ENCODE peak calls at places on chromosome 5, in eight cellular contexts. Y is stomach, F is transverse colon, U is adrenal gland, Z is AG04449, W is ascending aorta, T is pancreas, E is HCT116. R is an unnamed sample.

GRCh38 chr5:1737790-1738405 is 61.7 kb downstream of the MRPL36 start:
- DNase-seq in Y (peak), F (no peak), U (no peak), Z (no peak), W (peak), T (no peak), E (peak), R (peak)

GRCh38 chr5:10557747-10558295 is 6.0 kb upstream of the ANKRD33B start:
- DNase-seq in Y (no peak), F (no peak), U (no peak), Z (no peak), W (no peak), T (no peak), E (no peak), R (no peak)

GRCh38 chr5:100270323-100270771 is 264.8 kb upstream of the FAM174A start:
- DNase-seq in Y (no peak), F (no peak), U (no peak), Z (no peak), W (no peak), T (no peak), E (no peak), R (no peak)

GRCh38 chr5:24547127-24547526 is 97.7 kb downstream of the CDH10 start:
- DNase-seq in Y (no peak), F (no peak), U (no peak), Z (no peak), W (no peak), T (peak), E (no peak), R (no peak)

GRCh38 chr5:167642779-167643517 is 648.5 kb upstream of the WWC1 start:
- DNase-seq in Y (no peak), F (no peak), U (no peak), Z (peak), W (no peak), T (no peak), E (no peak), R (peak)

GRCh38 chr5:76854644-76855043 is 4.8 kb downstream of the S100Z start:
- DNase-seq in Y (no peak), F (no peak), U (no peak), Z (no peak), W (no peak), T (no peak), E (no peak), R (no peak)

GRCh38 chr5:113059232-113059805 is 82.7 kb downstream of the DCP2 start:
- DNase-seq in Y (no peak), F (no peak), U (no peak), Z (no peak), W (no peak), T (no peak), E (no peak), R (no peak)

GRCh38 chr5:28779161-28779754 is 1740.9 kb upstream of the CDH9 start:
- DNase-seq in Y (no peak), F (no peak), U (no peak), Z (no peak), W (no peak), T (no peak), E (no peak), R (no peak)

GRCh38 chr5:163649522-163649921 is 144.1 kb downstream of the MAT2B start:
- DNase-seq in Y (no peak), F (no peak), U (no peak), Z (no peak), W (no peak), T (peak), E (peak), R (peak)

GRCh38 chr5:107290780-107291398 is 379.8 kb downstream of the EFNA5 start:
- DNase-seq in Y (no peak), F (no peak), U (no peak), Z (no peak), W (no peak), T (no peak), E (no peak), R (no peak)

GRCh38 chr5:10354048-10354872 is 765 bp downstream of the MARCHF6 start:
- DNase-seq in Y (peak), F (peak), U (peak), Z (no peak), W (no peak), T (peak), E (no peak), R (no peak)

GRCh38 chr5:181100121-181101015 is 30.6 kb downstream of the OR2V1 start:
- DNase-seq in Y (no peak), F (no peak), U (no peak), Z (no peak), W (peak), T (no peak), E (no peak), R (no peak)

GRCh38 chr5:56772767-56773166 is 42.6 kb upstream of the MAP3K1 start:
- DNase-seq in Y (no peak), F (no peak), U (no peak), Z (no peak), W (no peak), T (no peak), E (no peak), R (no peak)

GRCh38 chr5:136425914-136426313 is 60.6 kb upstream of the TRPC7 start:
- DNase-seq in Y (no peak), F (no peak), U (no peak), Z (no peak), W (no peak), T (no peak), E (no peak), R (no peak)

GRCh38 chr5:157566902-157567489 is 8.6 kb downstream of the ADAM19 start:
- DNase-seq in Y (no peak), F (no peak), U (no peak), Z (no peak), W (no peak), T (no peak), E (no peak), R (no peak)

GRCh38 chr5:79771387-79771786 is 81.8 kb downstream of the CMYA5 start:
- DNase-seq in Y (no peak), F (no peak), U (no peak), Z (peak), W (no peak), T (no peak), E (no peak), R (peak)

GRCh38 chr5:66207800-66208561 is 63.9 kb downstream of the SREK1 start:
- DNase-seq in Y (no peak), F (no peak), U (no peak), Z (no peak), W (no peak), T (no peak), E (no peak), R (peak)

GRCh38 chr5:138606378-138606777 is 31.2 kb upstream of the HSPA9 start:
- DNase-seq in Y (no peak), F (no peak), U (no peak), Z (no peak), W (peak), T (no peak), E (no peak), R (no peak)

GRCh38 chr5:179270581-179271300 is 74.5 kb downstream of the ADAMTS2 start:
- DNase-seq in Y (no peak), F (peak), U (peak), Z (peak), W (peak), T (no peak), E (no peak), R (no peak)

GRCh38 chr5:137352095-137352494 is 147.0 kb downstream of the SPOCK1 start:
- DNase-seq in Y (no peak), F (no peak), U (no peak), Z (no peak), W (no peak), T (no peak), E (no peak), R (no peak)

GRCh38 chr5:145160679-145161078 is 674.5 kb downstream of the PRELID2 start:
- DNase-seq in Y (no peak), F (no peak), U (no peak), Z (no peak), W (no peak), T (no peak), E (no peak), R (no peak)

GRCh38 chr5:93929146-93929545 is 187.7 kb upstream of the POU5F2 start:
- DNase-seq in Y (no peak), F (no peak), U (no peak), Z (no peak), W (no peak), T (no peak), E (no peak), R (peak)

GRCh38 chr5:156409834-156410233 is 82.9 kb downstream of the SGCD start:
- DNase-seq in Y (no peak), F (no peak), U (no peak), Z (no peak), W (no peak), T (no peak), E (no peak), R (no peak)

GRCh38 chr5:163509288-163510040 is 4.0 kb downstream of the MAT2B start:
- DNase-seq in Y (peak), F (peak), U (no peak), Z (no peak), W (no peak), T (no peak), E (no peak), R (no peak)

GRCh38 chr5:57171818-57172465 is 1.9 kb upstream of the GPBP1 start:
- DNase-seq in Y (peak), F (peak), U (peak), Z (no peak), W (no peak), T (no peak), E (no peak), R (no peak)

GRCh38 chr5:5492087-5492933 is 69.8 kb downstream of the ICE1 start:
- DNase-seq in Y (no peak), F (peak), U (peak), Z (peak), W (no peak), T (peak), E (peak), R (peak)

GRCh38 chr5:171989276-171989675 is 17.2 kb downstream of the FBXW11 start:
- DNase-seq in Y (no peak), F (no peak), U (no peak), Z (no peak), W (no peak), T (no peak), E (no peak), R (no peak)

GRCh38 chr5:125149503-125149902 is 403.1 kb upstream of the ZNF608 start:
- DNase-seq in Y (no peak), F (no peak), U (no peak), Z (no peak), W (no peak), T (no peak), E (no peak), R (no peak)

GRCh38 chr5:45521067-45521466 is 175.1 kb downstream of the HCN1 start:
- DNase-seq in Y (no peak), F (peak), U (peak), Z (no peak), W (no peak), T (peak), E (peak), R (no peak)

GRCh38 chr5:173893192-173893561 is 5.0 kb downstream of the CPEB4 start:
- DNase-seq in Y (no peak), F (no peak), U (no peak), Z (no peak), W (no peak), T (no peak), E (no peak), R (no peak)
- H3K4me3 ChIP-seq in Y (peak), F (no peak), U (peak), Z (no peak), W (peak), T (no peak), E (no peak), R (no peak)

GRCh38 chr5:82494942-82495341 is 216.8 kb upstream of the RPS23 start:
- DNase-seq in Y (no peak), F (no peak), U (no peak), Z (no peak), W (no peak), T (no peak), E (no peak), R (no peak)
- TF ChIP-seq CTCF in Y (no peak), F (no peak), U (no peak), Z (peak), W (no peak), T (no peak), E (peak), R (peak)

GRCh38 chr5:134464988-134465855 is 53.5 kb upstream of the CDKN2AIPNL start:
- DNase-seq in Y (no peak), F (no peak), U (peak), Z (no peak), W (peak), T (peak), E (no peak), R (no peak)
- H3K4me3 ChIP-seq in Y (peak), F (peak), U (peak), Z (no peak), W (peak), T (peak), E (peak), R (peak)

GRCh38 chr5:122469520-122469919 is 157.5 kb downstream of the SNCAIP start:
- DNase-seq in Y (no peak), F (no peak), U (no peak), Z (no peak), W (no peak), T (no peak), E (no peak), R (no peak)

GRCh38 chr5:122470365-122470764 is 158.3 kb downstream of the SNCAIP start:
- DNase-seq in Y (no peak), F (no peak), U (no peak), Z (no peak), W (no peak), T (no peak), E (no peak), R (no peak)

GRCh38 chr5:122471031-122471751 is 159.2 kb downstream of the SNCAIP start:
- DNase-seq in Y (no peak), F (no peak), U (no peak), Z (no peak), W (no peak), T (no peak), E (no peak), R (no peak)

GRCh38 chr5:122465994-122466393 is 154.0 kb downstream of the SNCAIP start:
- DNase-seq in Y (no peak), F (no peak), U (no peak), Z (no peak), W (no peak), T (no peak), E (no peak), R (no peak)

GRCh38 chr5:122468351-122469111 is 156.5 kb downstream of the SNCAIP start:
- DNase-seq in Y (no peak), F (no peak), U (no peak), Z (no peak), W (no peak), T (no peak), E (no peak), R (no peak)
- TF ChIP-seq CTCF in Y (no peak), F (no peak), U (no peak), Z (no peak), W (no peak), T (no peak), E (peak), R (no peak)

DNA sequence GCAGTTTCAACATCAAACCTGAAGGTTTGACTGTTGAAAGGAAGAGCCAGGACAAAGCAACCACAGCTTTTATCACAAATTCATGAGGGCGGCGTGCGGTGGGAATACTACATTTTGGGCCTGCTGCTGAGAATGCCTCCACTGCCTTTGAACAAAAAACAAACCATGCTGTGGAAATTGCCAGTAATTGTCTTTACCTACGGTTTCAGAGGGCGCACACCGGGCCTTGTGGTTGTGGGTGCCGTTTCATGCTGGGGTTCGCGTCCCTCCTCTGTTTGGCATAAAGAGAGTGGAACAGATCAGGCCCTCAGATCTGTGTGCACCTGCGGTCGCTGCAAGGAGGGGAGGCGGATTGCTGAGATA is 27.6 kb upstream of the TCF7 start:
- DNase-seq in Y (no peak), F (no peak), U (no peak), Z (no peak), W (no peak), T (no peak), E (no peak), R (no peak)
- H3K4me3 ChIP-seq in Y (no peak), F (no peak), U (no peak), Z (no peak), W (no peak), T (no peak), E (no peak), R (no peak)

R was measured in HFF-Myc.